ENCODE peak calls at places on chromosomes 16 and 17, in five cellular contexts. Z is esophagus muscularis mucosa, M is lower lobe of right lung, V is foreskin fibroblast, N is adrenal gland. I is an unnamed sample.

GRCh38 chr16:85917959-85918358 is 19.0 kb downstream of the IRF8 start:
- DNase-seq in Z (no peak), M (no peak), V (no peak), N (no peak), I (no peak)

GRCh38 chr17:74610108-74610507 is 13.4 kb downstream of the CD300E start:
- DNase-seq in Z (no peak), M (no peak), V (no peak), N (no peak), I (no peak)

GRCh38 chr17:74757931-74758845 is 9.8 kb downstream of the NHERF1 start:
- DNase-seq in Z (no peak), M (no peak), V (no peak), N (no peak), I (no peak)

GRCh38 chr17:61159415-61159814 is 240.2 kb upstream of the TBX2 start:
- DNase-seq in Z (no peak), M (no peak), V (no peak), N (no peak), I (no peak)

GRCh38 chr17:22703786-22704441 is 1011.6 kb downstream of the KCNJ18 start:
- DNase-seq in Z (peak), M (no peak), V (no peak), N (no peak), I (no peak)

GRCh38 chr17:2796164-2797140 is at the start of gene RAP1GAP2:
- DNase-seq in Z (no peak), M (peak), V (no peak), N (no peak), I (no peak)

GRCh38 chr17:3960764-3961163 is 3.5 kb downstream of the ATP2A3 start:
- DNase-seq in Z (no peak), M (peak), V (peak), N (peak), I (no peak)

GRCh38 chr17:31534223-31534888 is 142.9 kb downstream of the RAB11FIP4 start:
- DNase-seq in Z (no peak), M (no peak), V (no peak), N (no peak), I (no peak)

GRCh38 chr17:55286681-55287589 is 22.2 kb downstream of the HLF start:
- DNase-seq in Z (no peak), M (no peak), V (peak), N (no peak), I (no peak)

GRCh38 chr17:74051348-74051747 is 152.1 kb upstream of the RPL38 start:
- DNase-seq in Z (no peak), M (no peak), V (no peak), N (no peak), I (no peak)

GRCh38 chr17:82300707-82301270 is 16.6 kb downstream of the CD7 start:
- DNase-seq in Z (no peak), M (peak), V (peak), N (peak), I (peak)

GRCh38 chr16:30585022-30585399 is 486 bp downstream of the ZNF785 start:
- DNase-seq in Z (no peak), M (peak), V (no peak), N (no peak), I (no peak)

GRCh38 chr17:57607553-57608120 is 137.5 kb downstream of the CCDC182 start:
- DNase-seq in Z (no peak), M (no peak), V (peak), N (peak), I (no peak)

GRCh38 chr16:82096641-82097040 is 61.6 kb downstream of the HSD17B2 start:
- DNase-seq in Z (peak), M (no peak), V (no peak), N (no peak), I (no peak)

GRCh38 chr17:82338858-82339633 is 5.5 kb upstream of the SECTM1 start:
- DNase-seq in Z (no peak), M (no peak), V (peak), N (peak), I (no peak)

GRCh38 chr17:45021607-45022287 is 29.7 kb downstream of the DCAKD start:
- DNase-seq in Z (no peak), M (peak), V (peak), N (peak), I (peak)

GRCh38 chr17:72185571-72185970 is 64.8 kb downstream of the SOX9 start:
- DNase-seq in Z (no peak), M (no peak), V (peak), N (no peak), I (no peak)

GRCh38 chr17:75820411-75821080 is 23.7 kb downstream of the UNC13D start:
- DNase-seq in Z (no peak), M (no peak), V (no peak), N (no peak), I (no peak)

GRCh38 chr17:78122991-78123249 is 5.6 kb downstream of the TMC6 start:
- DNase-seq in Z (no peak), M (no peak), V (no peak), N (no peak), I (no peak)

GRCh38 chr16:82229800-82230619 is 60.0 kb upstream of the MPHOSPH6 start:
- DNase-seq in Z (no peak), M (peak), V (peak), N (peak), I (peak)

GRCh38 chr16:89687092-89687940 is 827 bp downstream of the CDK10 start:
- DNase-seq in Z (no peak), M (peak), V (peak), N (no peak), I (peak)

GRCh38 chr17:3030096-3030495 is 33.3 kb downstream of the OR1D5 start:
- DNase-seq in Z (no peak), M (peak), V (peak), N (no peak), I (no peak)

GRCh38 chr16:89599451-89599858 is 14.0 kb upstream of the DPEP1 start:
- DNase-seq in Z (no peak), M (no peak), V (peak), N (no peak), I (no peak)

GRCh38 chr16:47008174-47008573 is 34.7 kb upstream of the DNAJA2 start:
- DNase-seq in Z (no peak), M (no peak), V (peak), N (no peak), I (no peak)

GRCh38 chr16:70657956-70658355 is 11.6 kb downstream of the IL34 start:
- DNase-seq in Z (no peak), M (no peak), V (no peak), N (no peak), I (no peak)

GRCh38 chr17:17963694-17964436 is 8.3 kb downstream of the TOM1L2 start:
- DNase-seq in Z (no peak), M (no peak), V (no peak), N (no peak), I (no peak)

GRCh38 chr16:29862383-29862883 is 593 bp downstream of the CDIPT start:
- DNase-seq in Z (no peak), M (no peak), V (peak), N (no peak), I (no peak)

GRCh38 chr17:42271277-42271922 is 4.8 kb downstream of the STAT5B start:
- DNase-seq in Z (no peak), M (no peak), V (no peak), N (no peak), I (no peak)

GRCh38 chr17:17841620-17842025 is 4.8 kb upstream of the SREBF1 start:
- DNase-seq in Z (no peak), M (peak), V (peak), N (peak), I (no peak)

GRCh38 chr17:77140878-77141767 is at the start of gene SEC14L1:
- DNase-seq in Z (no peak), M (peak), V (peak), N (peak), I (peak)

GRCh38 chr17:59106463-59107305 is at the start of gene TRIM37:
- DNase-seq in Z (peak), M (peak), V (peak), N (peak), I (peak)
- TF ChIP-seq CTCF in Z (no peak), M (no peak), V (no peak), N (no peak), I (peak)

GRCh38 chr16:4272114-4272954 is 489 bp downstream of the TFAP4 start:
- DNase-seq in Z (no peak), M (peak), V (peak), N (peak), I (peak)
- TF ChIP-seq CTCF in Z (no peak), M (no peak), V (no peak), N (no peak), I (no peak)

DNA sequence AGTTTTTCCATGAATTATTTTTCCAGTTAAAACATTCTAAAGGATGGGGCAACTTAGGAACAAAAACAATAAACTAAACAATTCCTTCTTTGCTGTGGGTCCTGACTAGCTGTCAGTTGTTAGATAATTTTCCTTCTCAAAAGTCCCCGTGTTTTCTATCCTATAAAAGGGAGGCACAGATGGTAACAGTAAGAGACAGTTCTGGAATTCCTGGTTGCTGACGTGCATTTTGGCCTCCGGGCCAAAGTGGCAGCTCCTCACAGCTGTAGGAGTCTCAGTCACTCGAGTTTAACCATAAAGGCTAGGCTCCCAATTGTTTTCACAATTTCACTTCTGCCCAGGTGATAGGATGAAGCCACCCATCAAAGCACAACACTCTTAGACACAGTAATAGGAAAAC is 77.0 kb upstream of the ZNF423 start:
- DNase-seq in Z (no peak), M (no peak), V (peak), N (no peak), I (no peak)
- TF ChIP-seq CTCF in Z (no peak), M (no peak), V (no peak), N (no peak), I (no peak)

GRCh38 chr17:37770631-37771518 is 26.0 kb upstream of the HNF1B start:
- DNase-seq in Z (no peak), M (peak), V (peak), N (peak), I (peak)
- TF ChIP-seq CTCF in Z (peak), M (peak), V (peak), N (peak), I (peak)